ENCODE peak calls at places on chromosomes 16 and 17, in seven cellular contexts. M is HEK293T, K is AG08395, W is HFFc6, X is fibroblast of lung, N is ovary, G is H9. A is an unnamed sample.

GRCh38 chr17:14672830-14673229 is 371.9 kb downstream of the HS3ST3B1 start:
- DNase-seq in M (no peak), K (peak), W (peak), X (peak), N (no peak), G (no peak), A (no peak)

GRCh38 chr17:42277342-42277712 is 1.1 kb upstream of the STAT5B start:
- DNase-seq in M (no peak), K (no peak), W (no peak), X (no peak), N (no peak), G (no peak), A (no peak)

GRCh38 chr17:31532526-31532925 is 141.1 kb downstream of the RAB11FIP4 start:
- DNase-seq in M (no peak), K (no peak), W (no peak), X (no peak), N (no peak), G (no peak), A (no peak)

GRCh38 chr16:82761236-82761635 is 134.5 kb downstream of the CDH13 start:
- DNase-seq in M (no peak), K (peak), W (peak), X (peak), N (no peak), G (no peak), A (no peak)

GRCh38 chr16:56423584-56424403 is 1.6 kb downstream of the AMFR start:
- DNase-seq in M (no peak), K (no peak), W (no peak), X (peak), N (no peak), G (no peak), A (peak)

GRCh38 chr16:53515259-53515658 is 12.2 kb upstream of the AKTIP start:
- DNase-seq in M (no peak), K (no peak), W (no peak), X (no peak), N (no peak), G (no peak), A (no peak)

GRCh38 chr17:27327397-27327796 is 33.5 kb downstream of the WSB1 start:
- DNase-seq in M (no peak), K (no peak), W (no peak), X (no peak), N (no peak), G (peak), A (no peak)

GRCh38 chr16:74667215-74667765 is 613 bp upstream of the RFWD3 start:
- DNase-seq in M (no peak), K (peak), W (no peak), X (peak), N (peak), G (peak), A (no peak)

GRCh38 chr16:85234310-85235235 is 122.3 kb upstream of the CIBAR2 start:
- DNase-seq in M (peak), K (peak), W (peak), X (peak), N (peak), G (peak), A (no peak)

GRCh38 chr17:42276359-42276608 is at the start of gene STAT5B:
- DNase-seq in M (peak), K (peak), W (no peak), X (peak), N (peak), G (peak), A (peak)

GRCh38 chr16:7239547-7239946 is 93.1 kb upstream of the RBFOX1 start:
- DNase-seq in M (no peak), K (no peak), W (no peak), X (no peak), N (no peak), G (no peak), A (no peak)

GRCh38 chr17:70119961-70120360 is 44.9 kb downstream of the KCNJ16 start:
- DNase-seq in M (no peak), K (no peak), W (no peak), X (peak), N (no peak), G (no peak), A (no peak)

GRCh38 chr17:38921756-38922411 is 3.5 kb upstream of the LASP1NB start:
- DNase-seq in M (no peak), K (no peak), W (no peak), X (no peak), N (no peak), G (no peak), A (no peak)

GRCh38 chr17:9006175-9006767 is 15.0 kb upstream of the NTN1 start:
- DNase-seq in M (no peak), K (no peak), W (no peak), X (no peak), N (no peak), G (no peak), A (no peak)

GRCh38 chr17:82257473-82257872 is 16.0 kb downstream of the CSNK1D start:
- DNase-seq in M (peak), K (peak), W (no peak), X (no peak), N (no peak), G (peak), A (peak)

GRCh38 chr16:55480228-55480655 is 1.2 kb downstream of the MMP2 start:
- DNase-seq in M (no peak), K (peak), W (peak), X (peak), N (peak), G (peak), A (no peak)

GRCh38 chr17:6599364-6599763 is 41.1 kb downstream of the KIAA0753 start:
- DNase-seq in M (no peak), K (no peak), W (no peak), X (peak), N (no peak), G (no peak), A (peak)

GRCh38 chr17:7982171-7982570 is 20.2 kb upstream of the GUCY2D start:
- DNase-seq in M (no peak), K (peak), W (peak), X (peak), N (no peak), G (peak), A (no peak)

GRCh38 chr16:3576211-3576610 is 992 bp downstream of the NLRC3 start:
- DNase-seq in M (no peak), K (no peak), W (no peak), X (no peak), N (no peak), G (no peak), A (no peak)

GRCh38 chr17:63946440-63947363 is 14.6 kb upstream of the CD79B start:
- DNase-seq in M (peak), K (peak), W (no peak), X (peak), N (peak), G (peak), A (peak)

GRCh38 chr17:1565860-1566259 is 3.3 kb upstream of the PITPNA start:
- DNase-seq in M (no peak), K (no peak), W (no peak), X (no peak), N (no peak), G (no peak), A (no peak)

GRCh38 chr16:12753203-12754023 is 50.3 kb downstream of the CPPED1 start:
- DNase-seq in M (no peak), K (no peak), W (no peak), X (no peak), N (no peak), G (no peak), A (no peak)

GRCh38 chr17:40021471-40021961 is 6.3 kb downstream of the CSF3 start:
- DNase-seq in M (no peak), K (peak), W (peak), X (peak), N (no peak), G (no peak), A (no peak)

GRCh38 chr17:34811561-34811960 is 149.7 kb downstream of the CCT6B start:
- DNase-seq in M (no peak), K (no peak), W (no peak), X (no peak), N (no peak), G (no peak), A (no peak)

GRCh38 chr17:82881900-82882714 is 42.3 kb upstream of the ZNF750 start:
- DNase-seq in M (no peak), K (no peak), W (no peak), X (peak), N (peak), G (no peak), A (no peak)

GRCh38 chr17:68600881-68601564 is at the start of gene FAM20A:
- DNase-seq in M (peak), K (no peak), W (no peak), X (no peak), N (peak), G (peak), A (no peak)

GRCh38 chr17:81885869-81886548 is 5.4 kb downstream of the ALYREF start:
- DNase-seq in M (no peak), K (peak), W (peak), X (no peak), N (no peak), G (no peak), A (no peak)

GRCh38 chr16:228151-228855 is 946 bp downstream of the LUC7L start:
- DNase-seq in M (no peak), K (no peak), W (no peak), X (no peak), N (no peak), G (no peak), A (peak)

GRCh38 chr16:35463358-35463757 is 2003.9 kb downstream of the TP53TG3F start:
- DNase-seq in M (no peak), K (no peak), W (no peak), X (no peak), N (no peak), G (no peak), A (no peak)

GRCh38 chr17:32197987-32198386 is 55.7 kb downstream of the RHOT1 start:
- DNase-seq in M (no peak), K (no peak), W (no peak), X (no peak), N (no peak), G (no peak), A (no peak)